ENCODE peak calls at places on chromosomes 13 and 19, in seven cellular contexts. One of them, this sample, is unnamed.

GRCh38 chr13:114115191-114115671 is 17.2 kb downstream of the RASA3 start:
- DNase-seq in HCT116: no peak
- DNase-seq in PC-9: no peak
- DNase-seq in GM23338: no peak
- DNase-seq in fibroblast of lung: peak; percentile 81
- DNase-seq in astrocyte: peak; percentile 89
- DNase-seq in H1: no peak
- DNase-seq in this sample: peak; percentile 19

GRCh38 chr13:67096418-67096817 is 133.7 kb downstream of the PCDH9 start:
- DNase-seq in H1: no peak
- DNase-seq in GM23338: no peak
- DNase-seq in HCT116: no peak
- DNase-seq in PC-9: no peak
- DNase-seq in fibroblast of lung: no peak
- DNase-seq in astrocyte: no peak
- DNase-seq in this sample: no peak

GRCh38 chr19:30696514-30696913 is 324.3 kb downstream of the ZNF536 start:
- DNase-seq in PC-9: no peak
- DNase-seq in H1: peak; percentile 82
- DNase-seq in fibroblast of lung: peak; percentile 39
- DNase-seq in astrocyte: no peak
- DNase-seq in HCT116: no peak
- DNase-seq in GM23338: peak; percentile 85
- DNase-seq in this sample: no peak

GRCh38 chr13:57724486-57725272 is 93.1 kb downstream of the PCDH17 start:
- DNase-seq in GM23338: peak; percentile 22
- DNase-seq in astrocyte: no peak
- DNase-seq in HCT116: no peak
- DNase-seq in H1: no peak
- DNase-seq in fibroblast of lung: no peak
- DNase-seq in PC-9: no peak
- DNase-seq in this sample: no peak

GRCh38 chr19:54458648-54459281 is 4.8 kb downstream of the LENG9 start:
- DNase-seq in fibroblast of lung: no peak
- DNase-seq in PC-9: no peak
- DNase-seq in HCT116: no peak
- DNase-seq in astrocyte: no peak
- DNase-seq in GM23338: no peak
- DNase-seq in H1: no peak
- DNase-seq in this sample: no peak

GRCh38 chr19:46746281-46746965 is at the start of gene STRN4:
- DNase-seq in GM23338: peak; percentile 64
- DNase-seq in HCT116: no peak
- DNase-seq in H1: peak; percentile 67
- DNase-seq in fibroblast of lung: no peak
- DNase-seq in astrocyte: no peak
- DNase-seq in PC-9: peak; percentile 39
- DNase-seq in this sample: peak; percentile 29

GRCh38 chr13:59346861-59347470 is 816.8 kb downstream of the DIAPH3 start:
- DNase-seq in H1: no peak
- DNase-seq in HCT116: no peak
- DNase-seq in GM23338: peak; percentile 11
- DNase-seq in PC-9: no peak
- DNase-seq in fibroblast of lung: peak; percentile 50
- DNase-seq in astrocyte: no peak
- DNase-seq in this sample: no peak

GRCh38 chr19:32662186-32662585 is 12.8 kb downstream of the ANKRD27 start:
- DNase-seq in astrocyte: peak; percentile 30
- DNase-seq in HCT116: no peak
- DNase-seq in GM23338: no peak
- DNase-seq in fibroblast of lung: peak; percentile 23
- DNase-seq in H1: no peak
- DNase-seq in PC-9: no peak
- DNase-seq in this sample: no peak

GRCh38 chr19:38496603-38497487 is 63.4 kb downstream of the RYR1 start:
- DNase-seq in PC-9: no peak
- DNase-seq in H1: no peak
- DNase-seq in astrocyte: no peak
- DNase-seq in HCT116: peak; percentile 44
- DNase-seq in fibroblast of lung: no peak
- DNase-seq in GM23338: no peak
- DNase-seq in this sample: no peak

GRCh38 chr19:6364353-6364752 is 3.0 kb downstream of the CLPP start:
- DNase-seq in fibroblast of lung: no peak
- DNase-seq in astrocyte: no peak
- DNase-seq in PC-9: no peak
- DNase-seq in GM23338: no peak
- DNase-seq in HCT116: no peak
- DNase-seq in H1: no peak
- DNase-seq in this sample: no peak

GRCh38 chr19:6509118-6509971 is 7.2 kb upstream of the TUBB4A start:
- DNase-seq in astrocyte: no peak
- DNase-seq in H1: no peak
- DNase-seq in GM23338: no peak
- DNase-seq in HCT116: no peak
- DNase-seq in fibroblast of lung: no peak
- DNase-seq in PC-9: no peak
- DNase-seq in this sample: no peak

GRCh38 chr13:20332361-20333096 is 100.4 kb upstream of the GJB6 start:
- DNase-seq in H1: no peak
- DNase-seq in PC-9: no peak
- DNase-seq in astrocyte: peak; percentile 45
- DNase-seq in fibroblast of lung: peak; percentile 18
- DNase-seq in GM23338: no peak
- DNase-seq in HCT116: no peak
- DNase-seq in this sample: peak; percentile 45

GRCh38 chr13:90197722-90198121 is 1149.8 kb upstream of the MIR17HG start:
- DNase-seq in HCT116: no peak
- DNase-seq in GM23338: no peak
- DNase-seq in fibroblast of lung: peak; percentile 9
- DNase-seq in H1: no peak
- DNase-seq in astrocyte: peak; percentile 38
- DNase-seq in PC-9: no peak
- DNase-seq in this sample: peak; percentile 45

GRCh38 chr19:18086590-18087138 is at the start of gene IL12RB1:
- DNase-seq in GM23338: no peak
- DNase-seq in fibroblast of lung: no peak
- DNase-seq in PC-9: no peak
- DNase-seq in H1: no peak
- DNase-seq in HCT116: no peak
- DNase-seq in astrocyte: no peak
- DNase-seq in this sample: no peak

GRCh38 chr19:32651729-32652140 is 23.2 kb downstream of the ANKRD27 start:
- DNase-seq in PC-9: no peak
- DNase-seq in fibroblast of lung: peak; percentile 35
- DNase-seq in astrocyte: no peak
- DNase-seq in HCT116: no peak
- DNase-seq in H1: peak; percentile 77
- DNase-seq in GM23338: peak; percentile 81
- DNase-seq in this sample: no peak

GRCh38 chr13:30963794-30964193 is 31.3 kb downstream of the TEX26 start:
- DNase-seq in GM23338: no peak
- DNase-seq in HCT116: no peak
- DNase-seq in H1: no peak
- DNase-seq in PC-9: peak; percentile 14
- DNase-seq in fibroblast of lung: peak; percentile 53
- DNase-seq in astrocyte: no peak
- DNase-seq in this sample: peak; percentile 4

GRCh38 chr13:30806784-30807183 is 71.4 kb downstream of the ALOX5AP start:
- DNase-seq in GM23338: no peak
- DNase-seq in fibroblast of lung: peak; percentile 82
- DNase-seq in H1: no peak
- DNase-seq in astrocyte: peak; percentile 80
- DNase-seq in HCT116: no peak
- DNase-seq in PC-9: no peak
- DNase-seq in this sample: peak; percentile 51

GRCh38 chr19:56098731-56099577 is 22.1 kb downstream of the ZNF787 start:
- DNase-seq in astrocyte: no peak
- DNase-seq in H1: no peak
- DNase-seq in fibroblast of lung: no peak
- DNase-seq in PC-9: no peak
- DNase-seq in GM23338: no peak
- DNase-seq in HCT116: no peak
- DNase-seq in this sample: no peak

GRCh38 chr19:824885-825284 is 2.8 kb upstream of the AZU1 start:
- DNase-seq in PC-9: no peak
- DNase-seq in HCT116: no peak
- DNase-seq in fibroblast of lung: no peak
- DNase-seq in astrocyte: no peak
- DNase-seq in H1: no peak
- DNase-seq in GM23338: no peak
- DNase-seq in this sample: no peak

GRCh38 chr13:73948848-73949529 is 185.2 kb downstream of the KLF12 start:
- DNase-seq in astrocyte: no peak
- DNase-seq in PC-9: no peak
- DNase-seq in fibroblast of lung: no peak
- DNase-seq in GM23338: no peak
- DNase-seq in HCT116: no peak
- DNase-seq in H1: no peak
- DNase-seq in this sample: no peak

GRCh38 chr19:5205388-5205787 is 135.2 kb downstream of the PTPRS start:
- DNase-seq in H1: no peak
- DNase-seq in astrocyte: no peak
- DNase-seq in PC-9: no peak
- DNase-seq in fibroblast of lung: no peak
- DNase-seq in HCT116: no peak
- DNase-seq in GM23338: no peak
- DNase-seq in this sample: no peak

GRCh38 chr19:15296353-15296752 is 36.0 kb downstream of the BRD4 start:
- DNase-seq in GM23338: no peak
- DNase-seq in astrocyte: no peak
- DNase-seq in PC-9: no peak
- DNase-seq in H1: no peak
- DNase-seq in HCT116: no peak
- DNase-seq in fibroblast of lung: no peak
- DNase-seq in this sample: no peak

DNA sequence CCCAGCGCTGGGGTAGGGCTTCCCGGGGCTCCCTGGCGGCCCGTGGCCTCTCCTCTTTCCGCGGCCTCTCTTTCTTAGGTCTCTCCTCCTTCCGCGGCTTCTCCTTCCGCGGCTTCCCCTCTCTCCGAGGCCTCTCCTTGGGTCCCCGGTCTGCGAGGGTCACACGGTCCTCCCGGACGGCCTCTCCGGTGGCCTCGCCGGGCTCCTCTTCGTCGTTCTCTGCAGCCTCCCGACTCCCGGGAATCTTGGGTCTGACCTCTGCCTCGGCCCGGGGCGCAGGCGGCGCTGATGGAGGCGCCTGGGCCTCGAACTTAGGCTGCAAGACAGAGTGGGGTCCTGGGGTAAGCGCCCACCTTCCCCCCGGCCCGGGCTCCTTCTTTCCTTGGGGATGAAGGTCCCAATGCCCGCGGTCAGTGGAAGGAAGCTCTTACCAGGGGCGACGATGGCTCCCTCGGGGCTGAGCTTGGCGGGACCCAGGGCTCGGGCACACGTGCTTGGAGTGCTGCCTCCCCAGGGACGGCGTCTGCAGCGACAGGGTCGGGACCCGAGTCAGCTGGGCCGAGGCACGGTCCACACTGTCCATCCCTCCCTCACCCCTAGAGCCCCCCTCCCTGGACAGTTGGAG is 3.5 kb downstream of the AMH start:
- DNase-seq in HCT116: no peak
- DNase-seq in fibroblast of lung: no peak
- DNase-seq in PC-9: no peak
- DNase-seq in H1: no peak
- DNase-seq in astrocyte: no peak
- DNase-seq in GM23338: peak; percentile 58
- DNase-seq in this sample: no peak
- TF ChIP-seq EZH2 in HCT116: no peak
- TF ChIP-seq EZH2 in fibroblast of lung: peak; percentile 83
- TF ChIP-seq EZH2 in PC-9: no peak
- TF ChIP-seq EZH2 in H1: no peak
- TF ChIP-seq EZH2 in astrocyte: peak; percentile 48
- TF ChIP-seq EZH2 in GM23338: no peak
- TF ChIP-seq EZH2 in this sample: no peak

GRCh38 chr19:35154535-35155406 is at the start of gene FXYD5:
- DNase-seq in fibroblast of lung: peak; percentile 69
- DNase-seq in PC-9: peak; percentile 65
- DNase-seq in H1: peak; percentile 72
- DNase-seq in GM23338: peak; percentile 86
- DNase-seq in astrocyte: peak; percentile 70
- DNase-seq in HCT116: no peak
- DNase-seq in this sample: peak; percentile 66

GRCh38 chr19:35157431-35157830 is 2.9 kb downstream of the FXYD5 start:
- DNase-seq in HCT116: no peak
- DNase-seq in H1: no peak
- DNase-seq in PC-9: no peak
- DNase-seq in fibroblast of lung: no peak
- DNase-seq in astrocyte: no peak
- DNase-seq in GM23338: no peak
- DNase-seq in this sample: no peak

GRCh38 chr19:35156673-35157014 is 2.1 kb downstream of the FXYD5 start:
- DNase-seq in H1: no peak
- DNase-seq in astrocyte: no peak
- DNase-seq in PC-9: no peak
- DNase-seq in GM23338: no peak
- DNase-seq in HCT116: no peak
- DNase-seq in fibroblast of lung: no peak
- DNase-seq in this sample: no peak

GRCh38 chr19:35155441-35155840 is 906 bp downstream of the FXYD5 start:
- DNase-seq in PC-9: no peak
- DNase-seq in H1: no peak
- DNase-seq in GM23338: no peak
- DNase-seq in astrocyte: no peak
- DNase-seq in HCT116: no peak
- DNase-seq in fibroblast of lung: no peak
- DNase-seq in this sample: no peak

GRCh38 chr19:35155981-35156672 is 1.6 kb downstream of the FXYD5 start:
- DNase-seq in HCT116: no peak
- DNase-seq in astrocyte: no peak
- DNase-seq in H1: no peak
- DNase-seq in PC-9: no peak
- DNase-seq in GM23338: no peak
- DNase-seq in fibroblast of lung: no peak
- DNase-seq in this sample: no peak
- H3K4me1 ChIP-seq in HCT116: peaks cover 42% of the 10 kb centered on the region
- H3K4me1 ChIP-seq in astrocyte: peaks cover 6% of the 10 kb centered on the region
- H3K4me1 ChIP-seq in H1: peaks cover 20% of the 10 kb centered on the region
- H3K4me1 ChIP-seq in PC-9: peaks cover 27% of the 10 kb centered on the region
- H3K4me1 ChIP-seq in GM23338: peaks cover 25% of the 10 kb centered on the region
- H3K4me1 ChIP-seq in fibroblast of lung: peaks cover 2% of the 10 kb centered on the region
- H3K4me1 ChIP-seq in this sample: peaks cover 18% of the 10 kb centered on the region

DNA sequence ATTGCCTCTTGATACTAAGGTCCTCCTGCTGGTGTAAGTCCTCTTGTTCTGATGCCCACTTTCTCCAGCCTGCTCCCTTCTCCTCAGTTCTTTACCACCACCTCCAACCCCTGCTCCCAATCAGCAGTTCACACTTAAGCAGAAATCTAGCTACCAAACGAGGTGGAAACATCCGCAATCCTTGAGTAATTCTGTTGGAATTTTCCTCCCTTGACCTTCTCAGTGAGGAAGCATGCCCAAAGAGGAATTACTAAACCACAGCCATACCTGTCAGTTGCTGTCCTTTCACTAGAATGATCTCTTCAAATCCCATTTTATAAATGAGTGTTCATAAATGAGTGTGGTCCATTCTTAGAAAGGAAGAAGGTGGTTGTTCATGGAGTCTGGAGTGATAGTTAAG is 289.9 kb downstream of the DACH1 start:
- DNase-seq in H1: no peak
- DNase-seq in HCT116: no peak
- DNase-seq in GM23338: no peak
- DNase-seq in PC-9: peak; percentile 4
- DNase-seq in fibroblast of lung: no peak
- DNase-seq in astrocyte: peak; percentile 67
- DNase-seq in this sample: peak; percentile 29
- TF ChIP-seq CTCF in H1: no peak
- TF ChIP-seq CTCF in HCT116: no peak
- TF ChIP-seq CTCF in GM23338: no peak
- TF ChIP-seq CTCF in PC-9: no peak
- TF ChIP-seq CTCF in fibroblast of lung: no peak
- TF ChIP-seq CTCF in astrocyte: no peak
- TF ChIP-seq CTCF in this sample: no peak

GRCh38 chr13:70630247-70630646 is 522.0 kb upstream of the KLHL1 start:
- DNase-seq in astrocyte: no peak
- DNase-seq in H1: no peak
- DNase-seq in HCT116: no peak
- DNase-seq in GM23338: peak; percentile 84
- DNase-seq in fibroblast of lung: no peak
- DNase-seq in PC-9: no peak
- DNase-seq in this sample: no peak
- TF ChIP-seq EZH2 in astrocyte: no peak
- TF ChIP-seq EZH2 in H1: no peak
- TF ChIP-seq EZH2 in HCT116: no peak
- TF ChIP-seq EZH2 in GM23338: no peak
- TF ChIP-seq EZH2 in fibroblast of lung: no peak
- TF ChIP-seq EZH2 in PC-9: no peak
- TF ChIP-seq EZH2 in this sample: no peak

This sample was measured in mammary epithelial cell.